ENCODE peak calls at places on chromosome 4, in ten cellular contexts. P is epithelial cell of esophagus, F is GM23248, I is fibroblast of mammary gland, U is IMR-90, W is mesendoderm, N is prostate gland, A is H7, T is cardiac fibroblast, C is cardiac muscle cell. Z is an unnamed sample.
A peak's percentile ranks its signal among the peaks of the same experiment; 100 is the strongest.

GRCh38 chr4:964346-965025 is 8.9 kb downstream of the DGKQ start:
- DNase-seq in P (no peak), F (no peak), I (no peak), U (no peak), W (no peak), N (no peak), A (no peak), T (no peak), C (no peak), Z (no peak)

GRCh38 chr4:173264245-173264959 is 69.8 kb downstream of the HMGB2 start:
- DNase-seq in P (no peak), F (peak; percentile 16), I (peak; percentile 67), U (peak; percentile 78), W (no peak), N (no peak), A (no peak), T (peak; percentile 77), C (peak; percentile 10), Z (peak; percentile 31)

GRCh38 chr4:41304221-41304620 is 47.5 kb downstream of the UCHL1 start:
- DNase-seq in P (peak; percentile 14), F (no peak), I (no peak), U (no peak), W (no peak), N (no peak), A (no peak), T (no peak), C (no peak), Z (no peak)

GRCh38 chr4:137768196-137768595 is 235.9 kb upstream of the PCDH18 start:
- DNase-seq in P (no peak), F (peak; percentile 42), I (peak; percentile 34), U (peak; percentile 25), W (no peak), N (no peak), A (no peak), T (peak; percentile 10), C (no peak), Z (no peak)

GRCh38 chr4:178136736-178137345 is 694.6 kb upstream of the AGA start:
- DNase-seq in P (no peak), F (no peak), I (no peak), U (no peak), W (no peak), N (no peak), A (no peak), T (no peak), C (no peak), Z (no peak)

GRCh38 chr4:185859106-185859505 is 47.1 kb upstream of the SORBS2 start:
- DNase-seq in P (no peak), F (no peak), I (no peak), U (no peak), W (peak; percentile 56), N (no peak), A (no peak), T (peak; percentile 62), C (no peak), Z (no peak)

GRCh38 chr4:70996014-70996353 is 2.5 kb downstream of the DCK start:
- DNase-seq in P (no peak), F (peak; percentile 20), I (no peak), U (no peak), W (no peak), N (no peak), A (no peak), T (no peak), C (no peak), Z (no peak)

GRCh38 chr4:687048-687974 is 1.6 kb downstream of the SLC49A3 start:
- DNase-seq in P (peak; percentile 87), F (peak; percentile 98), I (peak; percentile 97), U (peak; percentile 77), W (peak; percentile 69), N (no peak), A (no peak), T (peak; percentile 89), C (no peak), Z (no peak)

GRCh38 chr4:32172086-32172485 is 1451.9 kb downstream of the PCDH7 start:
- DNase-seq in P (peak; percentile 32), F (no peak), I (peak; percentile 6), U (no peak), W (no peak), N (no peak), A (no peak), T (no peak), C (no peak), Z (no peak)

GRCh38 chr4:119695216-119695615 is 66.6 kb upstream of the PDE5A start:
- DNase-seq in P (no peak), F (no peak), I (no peak), U (peak; percentile 46), W (no peak), N (no peak), A (no peak), T (no peak), C (no peak), Z (no peak)

GRCh38 chr4:119692001-119692400 is 63.4 kb upstream of the PDE5A start:
- DNase-seq in P (peak; percentile 14), F (peak; percentile 80), I (peak; percentile 67), U (peak; percentile 67), W (no peak), N (no peak), A (no peak), T (no peak), C (no peak), Z (no peak)

GRCh38 chr4:119696963-119697362 is 68.4 kb upstream of the PDE5A start:
- DNase-seq in P (no peak), F (no peak), I (no peak), U (no peak), W (no peak), N (no peak), A (no peak), T (no peak), C (no peak), Z (no peak)

GRCh38 chr4:119690871-119691270 is 62.3 kb upstream of the PDE5A start:
- DNase-seq in P (peak; percentile 77), F (no peak), I (peak; percentile 6), U (no peak), W (peak; percentile 54), N (no peak), A (no peak), T (no peak), C (no peak), Z (peak; percentile 59)

DNA sequence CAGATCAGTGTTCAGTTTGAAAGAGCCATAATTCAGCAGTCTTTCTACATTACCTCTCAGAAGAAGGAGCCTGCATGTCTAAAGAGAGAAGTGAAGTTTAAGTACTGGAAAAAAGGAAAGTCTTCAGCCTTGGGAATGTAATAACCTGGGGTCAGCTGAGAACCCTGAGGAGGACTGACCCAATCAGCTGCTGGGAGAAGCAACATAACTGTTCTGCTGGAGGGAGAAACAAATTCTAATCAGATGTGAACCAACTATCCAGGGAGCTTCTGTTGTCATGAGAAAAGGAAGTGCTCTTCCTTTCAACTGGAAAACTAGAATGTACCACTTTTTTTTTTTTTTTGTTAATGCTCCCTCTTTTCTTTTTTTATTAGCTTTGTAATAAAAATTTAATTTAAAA is 64.5 kb upstream of the PDE5A start:
- DNase-seq in P (no peak), F (peak; percentile 18), I (peak; percentile 23), U (peak; percentile 55), W (no peak), N (no peak), A (no peak), T (peak; percentile 6), C (no peak), Z (no peak)
- H3K4me3 ChIP-seq in P (no peak overlapping the region), F (peak overlapping the region; percentile 22), I (no peak overlapping the region), U (no peak overlapping the region), W (no peak overlapping the region), N (no peak overlapping the region), A (no peak overlapping the region), T (no peak overlapping the region), C (no peak overlapping the region), Z (no peak overlapping the region)

GRCh38 chr4:22454216-22454838 is 61.5 kb downstream of the ADGRA3 start:
- DNase-seq in P (no peak), F (no peak), I (no peak), U (no peak), W (no peak), N (no peak), A (no peak), T (no peak), C (no peak), Z (no peak)
- H3K4me3 ChIP-seq in P (no peak overlapping the region), F (no peak overlapping the region), I (no peak overlapping the region), U (no peak overlapping the region), W (no peak overlapping the region), N (no peak overlapping the region), A (no peak overlapping the region), T (no peak overlapping the region), C (no peak overlapping the region), Z (no peak overlapping the region)

GRCh38 chr4:54109226-54110018 is 9.5 kb downstream of the GSX2 start:
- DNase-seq in P (no peak), F (no peak), I (no peak), U (no peak), W (peak; percentile 23), N (no peak), A (peak; percentile 72), T (no peak), C (no peak), Z (peak; percentile 86)
- H3K4me3 ChIP-seq in P (no peak overlapping the region), F (no peak overlapping the region), I (no peak overlapping the region), U (no peak overlapping the region), W (no peak overlapping the region), N (no peak overlapping the region), A (peak overlapping the region; percentile 30), T (peak overlapping the region; percentile 19), C (no peak overlapping the region), Z (peak overlapping the region; percentile 51)

DNA sequence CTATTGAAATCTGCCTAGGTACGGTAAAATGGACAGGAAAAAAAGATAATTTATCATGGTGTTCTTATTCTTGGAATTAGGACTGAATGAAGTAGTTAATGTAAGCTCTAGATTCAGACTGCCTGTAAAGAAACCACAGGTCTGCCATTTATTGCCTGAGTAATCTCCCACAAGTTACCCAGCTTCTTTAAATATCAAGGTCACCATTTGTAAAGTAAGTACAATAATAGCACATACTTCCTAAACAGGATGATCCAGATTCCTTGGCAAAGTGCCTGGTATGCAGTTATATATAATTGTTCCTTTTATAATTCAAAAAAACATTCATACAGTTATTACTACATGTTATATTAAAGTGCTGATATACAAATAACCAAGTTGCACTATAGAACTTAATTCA is 368.6 kb downstream of the HNRNPD start:
- DNase-seq in P (peak; percentile 68), F (no peak), I (no peak), U (no peak), W (no peak), N (peak; percentile 16), A (no peak), T (no peak), C (no peak), Z (no peak)
- H3K4me3 ChIP-seq in P (no peak overlapping the region), F (no peak overlapping the region), I (no peak overlapping the region), U (no peak overlapping the region), W (no peak overlapping the region), N (no peak overlapping the region), A (no peak overlapping the region), T (no peak overlapping the region), C (no peak overlapping the region), Z (no peak overlapping the region)

Z was measured in GM23338.